ENCODE peak calls at places on chromosomes 1 and 21, in six cellular contexts. Z, X, W, J, M and B are unnamed samples.

GRCh38 chr1:187691439-187691838 is 862.7 kb downstream of the PLA2G4A start:
- DNase-seq in Z (no peak), X (no peak), W (no peak), J (no peak), M (peak), B (no peak)

GRCh38 chr1:5585256-5585655 is 407.0 kb downstream of the NPHP4 start:
- DNase-seq in Z (no peak), X (no peak), W (no peak), J (no peak), M (no peak), B (no peak)

GRCh38 chr1:171985639-171986038 is 144.3 kb downstream of the DNM3 start:
- DNase-seq in Z (peak), X (no peak), W (no peak), J (peak), M (peak), B (no peak)

GRCh38 chr1:227742738-227743715 is 7.8 kb downstream of the SNAP47 start:
- DNase-seq in Z (no peak), X (peak), W (no peak), J (no peak), M (no peak), B (no peak)

GRCh38 chr21:40070871-40071270 is 203.6 kb downstream of the PCP4 start:
- DNase-seq in Z (no peak), X (no peak), W (no peak), J (no peak), M (no peak), B (no peak)

GRCh38 chr1:38817958-38818705 is 41.4 kb downstream of the RRAGC start:
- DNase-seq in Z (peak), X (no peak), W (peak), J (peak), M (no peak), B (peak)

GRCh38 chr21:33196956-33197374 is 32.8 kb upstream of the IFNAR2 start:
- DNase-seq in Z (peak), X (peak), W (peak), J (peak), M (peak), B (peak)

GRCh38 chr1:78688701-78689100 is 39.1 kb downstream of the IFI44 start:
- DNase-seq in Z (no peak), X (no peak), W (peak), J (no peak), M (peak), B (no peak)

GRCh38 chr1:40830419-40830943 is 31.7 kb downstream of the CITED4 start:
- DNase-seq in Z (no peak), X (no peak), W (no peak), J (no peak), M (no peak), B (no peak)

GRCh38 chr1:209755926-209756607 is at the start of gene TRAF3IP3:
- DNase-seq in Z (no peak), X (no peak), W (peak), J (peak), M (no peak), B (peak)

GRCh38 chr1:226779536-226779935 is 40.5 kb upstream of the ITPKB start:
- DNase-seq in Z (no peak), X (no peak), W (no peak), J (no peak), M (no peak), B (no peak)

GRCh38 chr1:117643601-117644000 is 37.8 kb downstream of the TENT5C start:
- DNase-seq in Z (no peak), X (no peak), W (no peak), J (no peak), M (no peak), B (no peak)

GRCh38 chr1:29506678-29507225 is 270.4 kb downstream of the PTPRU start:
- DNase-seq in Z (no peak), X (no peak), W (no peak), J (no peak), M (no peak), B (no peak)

GRCh38 chr21:43854773-43855633 is 10.0 kb upstream of the AGPAT3 start:
- DNase-seq in Z (peak), X (no peak), W (peak), J (peak), M (no peak), B (peak)

GRCh38 chr1:209879539-209879938 is 51.8 kb downstream of the UTP25 start:
- DNase-seq in Z (no peak), X (no peak), W (no peak), J (no peak), M (peak), B (no peak)

GRCh38 chr1:91015794-91016550 is 5.9 kb downstream of the ZNF644 start:
- DNase-seq in Z (no peak), X (no peak), W (no peak), J (no peak), M (peak), B (no peak)

GRCh38 chr1:184890539-184890973 is 83.8 kb downstream of the NIBAN1 start:
- DNase-seq in Z (peak), X (no peak), W (no peak), J (peak), M (no peak), B (no peak)

GRCh38 chr1:29213055-29213454 is 17.7 kb downstream of the MECR start:
- DNase-seq in Z (no peak), X (no peak), W (no peak), J (no peak), M (no peak), B (no peak)

GRCh38 chr1:62691062-62691844 is 3.1 kb upstream of the DOCK7 start:
- DNase-seq in Z (no peak), X (no peak), W (no peak), J (no peak), M (no peak), B (no peak)

GRCh38 chr1:101188311-101188710 is 48.5 kb upstream of the S1PR1 start:
- DNase-seq in Z (no peak), X (no peak), W (no peak), J (peak), M (no peak), B (no peak)

GRCh38 chr1:227934476-227935313 is 13.0 kb downstream of the WNT9A start:
- DNase-seq in Z (no peak), X (no peak), W (no peak), J (peak), M (peak), B (no peak)

GRCh38 chr1:200771625-200772555 is 33.2 kb downstream of the CAMSAP2 start:
- DNase-seq in Z (no peak), X (no peak), W (no peak), J (no peak), M (peak), B (no peak)

GRCh38 chr1:185788386-185788785 is 54.2 kb downstream of the HMCN1 start:
- DNase-seq in Z (no peak), X (no peak), W (no peak), J (no peak), M (no peak), B (no peak)

GRCh38 chr1:51280321-51281096 is 44.4 kb downstream of the RNF11 start:
- DNase-seq in Z (no peak), X (no peak), W (no peak), J (no peak), M (peak), B (no peak)

GRCh38 chr1:222975472-222976122 is 160.8 kb downstream of the DISP1 start:
- DNase-seq in Z (peak), X (no peak), W (no peak), J (no peak), M (no peak), B (no peak)

DNA sequence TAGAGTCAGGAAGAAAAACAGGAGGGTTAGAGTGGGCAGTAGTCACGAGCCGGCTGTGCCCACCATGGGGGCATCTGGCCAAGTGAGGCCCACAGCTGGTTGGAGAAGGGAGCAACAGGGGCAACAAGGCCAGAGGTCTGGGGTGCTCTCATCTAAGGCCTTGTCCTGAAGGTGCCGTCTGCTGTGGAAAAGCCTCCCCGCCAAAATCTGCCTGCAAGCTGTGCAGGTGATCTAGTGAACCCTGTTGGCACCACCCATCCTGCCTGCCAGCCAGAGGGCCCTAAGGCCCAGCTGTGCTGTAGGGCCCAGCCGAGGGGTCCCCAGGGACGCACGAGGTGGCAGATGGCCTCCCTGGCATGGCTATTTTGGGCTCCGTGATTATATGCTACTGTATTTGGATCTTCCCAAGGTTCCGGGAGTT is 51.3 kb downstream of the LGR6 start:
- DNase-seq in Z (no peak), X (no peak), W (no peak), J (no peak), M (no peak), B (no peak)
- TF ChIP-seq CTCF in Z (no peak), X (no peak), W (no peak), J (no peak), M (no peak), B (no peak)

DNA sequence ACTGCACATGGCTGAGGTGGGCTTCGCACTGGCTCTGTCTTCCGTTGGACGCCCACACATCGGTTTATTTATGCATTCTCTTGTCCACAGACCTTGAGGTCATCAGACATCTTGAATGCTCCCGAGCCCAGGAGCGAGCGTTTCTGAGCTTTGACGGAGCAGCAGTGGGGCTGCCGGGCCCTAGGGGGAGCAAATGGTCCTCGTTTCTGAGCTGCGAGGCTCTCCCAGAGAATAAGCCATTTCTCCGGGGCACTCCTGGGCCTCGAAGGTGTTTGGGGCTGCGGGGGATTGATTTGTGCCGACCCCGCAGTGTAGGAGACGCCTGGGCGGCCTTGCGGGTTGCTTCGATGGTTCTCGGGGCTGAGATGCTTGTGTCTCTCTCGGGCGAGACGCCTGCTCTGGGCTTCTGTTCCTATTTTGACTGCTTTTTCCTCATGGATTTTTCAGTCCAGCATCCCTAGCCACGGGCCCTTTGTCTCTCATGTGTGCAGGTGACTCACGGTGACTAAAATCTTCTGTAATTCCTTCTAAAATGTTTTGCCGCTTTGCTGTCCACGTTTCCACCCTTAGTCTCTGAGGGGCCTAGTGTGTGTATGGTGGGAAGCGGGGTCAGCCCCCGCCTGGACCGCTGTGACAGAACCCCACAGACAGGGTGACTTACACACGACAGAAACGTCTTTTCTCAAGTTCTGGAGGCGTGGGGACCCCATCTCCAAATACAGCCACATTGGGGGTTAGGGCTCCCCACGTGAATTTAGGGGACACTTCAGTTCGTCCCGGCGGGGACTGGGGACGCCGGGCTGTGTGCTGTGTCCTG is 62.1 kb downstream of the FAAP20 start:
- DNase-seq in Z (peak), X (peak), W (no peak), J (peak), M (peak), B (no peak)
- TF ChIP-seq CTCF in Z (peak), X (peak), W (peak), J (peak), M (no peak), B (peak)

GRCh38 chr1:72724951-72725863 is 442.9 kb upstream of the NEGR1 start:
- DNase-seq in Z (peak), X (no peak), W (no peak), J (no peak), M (no peak), B (peak)
- TF ChIP-seq CTCF in Z (no peak), X (no peak), W (no peak), J (no peak), M (no peak), B (no peak)

GRCh38 chr1:60848583-60849188 is 233.7 kb upstream of the NFIA start:
- DNase-seq in Z (peak), X (no peak), W (no peak), J (no peak), M (peak), B (no peak)
- TF ChIP-seq CTCF in Z (peak), X (peak), W (peak), J (peak), M (peak), B (peak)